ENCODE peak calls at places on chromosomes 1 and 21, in five cellular contexts. O is hippocampal formation, X is glomerular endothelial cell, S is lung microvascular endothelial cell, Z is heart right ventricle. L is an unnamed sample.

GRCh38 chr21:28196981-28197380 is 795.7 kb downstream of the LTN1 start:
- DNase-seq in O (no peak), X (no peak), S (no peak), Z (no peak), L (no peak)

GRCh38 chr1:110647254-110647891 is 27.4 kb downstream of the KCNA3 start:
- DNase-seq in O (no peak), X (no peak), S (peak), Z (no peak), L (no peak)

GRCh38 chr1:113129529-113130185 is 56.7 kb downstream of the LRIG2 start:
- DNase-seq in O (no peak), X (no peak), S (no peak), Z (no peak), L (no peak)

GRCh38 chr1:224435318-224435763 is 744 bp upstream of the WDR26 start:
- DNase-seq in O (no peak), X (no peak), S (peak), Z (no peak), L (no peak)

GRCh38 chr1:53606197-53607095 is 132.5 kb downstream of the GLIS1 start:
- DNase-seq in O (no peak), X (no peak), S (no peak), Z (no peak), L (no peak)

GRCh38 chr1:15952317-15953258 is 23.3 kb downstream of the ZBTB17 start:
- DNase-seq in O (no peak), X (no peak), S (peak), Z (no peak), L (peak)

GRCh38 chr1:9724706-9725476 is 73.4 kb downstream of the PIK3CD start:
- DNase-seq in O (no peak), X (no peak), S (peak), Z (no peak), L (peak)

GRCh38 chr1:54479251-54479650 is 68.8 kb upstream of the ACOT11 start:
- DNase-seq in O (no peak), X (no peak), S (no peak), Z (no peak), L (no peak)

GRCh38 chr1:104387716-104388508 is 638.2 kb downstream of the AMY1C start:
- DNase-seq in O (no peak), X (no peak), S (no peak), Z (no peak), L (no peak)

GRCh38 chr1:114253900-114254299 is 100.2 kb upstream of the SYT6 start:
- DNase-seq in O (no peak), X (no peak), S (no peak), Z (no peak), L (no peak)